ENCODE peak calls at places on chromosomes 2 and 18, in seven cellular contexts. U is lower leg skin, R is transverse colon, S is uterus, Q is A549, X is Peyer's patch, F is HepG2. L is an unnamed sample.

GRCh38 chr2:152395132-152396024 is 60.4 kb downstream of the FMNL2 start:
- DNase-seq in Q (no peak), X (no peak), R (no peak), S (no peak), F (no peak), U (no peak), L (no peak)

GRCh38 chr2:100046961-100047950 is 95.1 kb downstream of the AFF3 start:
- DNase-seq in U (no peak), Q (no peak), X (no peak), F (no peak), R (no peak), S (no peak), L (no peak)

GRCh38 chr18:80246656-80247402 is 485 bp downstream of the PARD6G start:
- DNase-seq in F (no peak), U (peak), X (no peak), S (peak), Q (peak), R (no peak), L (no peak)

GRCh38 chr2:24544456-24545115 is 53.5 kb downstream of the NCOA1 start:
- DNase-seq in U (no peak), F (no peak), R (no peak), S (no peak), X (no peak), Q (no peak), L (no peak)

GRCh38 chr2:13480057-13480456 is 763.3 kb downstream of the TRIB2 start:
- DNase-seq in Q (no peak), X (no peak), R (no peak), S (no peak), F (no peak), U (no peak), L (no peak)

GRCh38 chr2:226126104-226126503 is 673.5 kb downstream of the IRS1 start:
- DNase-seq in X (no peak), U (no peak), F (no peak), R (no peak), Q (no peak), S (no peak), L (no peak)

GRCh38 chr2:69616755-69617154 is 26.8 kb downstream of the AAK1 start:
- DNase-seq in R (no peak), F (no peak), S (no peak), X (no peak), Q (no peak), U (no peak), L (no peak)

GRCh38 chr2:38416296-38417036 is 39.4 kb upstream of the ATL2 start:
- DNase-seq in Q (no peak), X (no peak), R (no peak), F (no peak), U (no peak), S (no peak), L (no peak)

GRCh38 chr18:50877545-50878265 is 1.2 kb upstream of the ME2 start:
- DNase-seq in R (peak), F (no peak), S (no peak), Q (no peak), X (no peak), U (no peak), L (no peak)

GRCh38 chr2:57882895-57883515 is 163.6 kb upstream of the VRK2 start:
- DNase-seq in U (no peak), R (no peak), S (no peak), Q (peak), X (peak), F (no peak), L (no peak)

GRCh38 chr18:59021500-59021899 is 118.2 kb upstream of the SEC11C start:
- DNase-seq in S (no peak), F (no peak), R (no peak), U (no peak), X (no peak), Q (no peak), L (no peak)

GRCh38 chr2:17520761-17521160 is 2.5 kb upstream of the RAD51AP2 start:
- DNase-seq in U (no peak), Q (no peak), X (no peak), F (no peak), S (no peak), R (no peak), L (no peak)

GRCh38 chr2:17517481-17518211 is 594 bp downstream of the RAD51AP2 start:
- DNase-seq in F (no peak), X (no peak), S (no peak), Q (no peak), U (no peak), R (no peak), L (no peak)

GRCh38 chr2:17521621-17522020 is 3.4 kb upstream of the RAD51AP2 start:
- DNase-seq in F (no peak), S (no peak), Q (no peak), R (no peak), X (no peak), U (no peak), L (no peak)

GRCh38 chr2:17515652-17516051 is 2.6 kb downstream of the RAD51AP2 start:
- DNase-seq in U (no peak), S (no peak), F (no peak), Q (no peak), R (no peak), X (no peak), L (no peak)

GRCh38 chr2:17518212-17519154 is at the start of gene RAD51AP2:
- DNase-seq in Q (peak), X (peak), S (peak), R (peak), U (peak), F (peak), L (peak)
- TF ChIP-seq POLR2A in Q (no peak), X (no peak), S (no peak), R (no peak), U (no peak), F (no peak), L (no peak)

DNA sequence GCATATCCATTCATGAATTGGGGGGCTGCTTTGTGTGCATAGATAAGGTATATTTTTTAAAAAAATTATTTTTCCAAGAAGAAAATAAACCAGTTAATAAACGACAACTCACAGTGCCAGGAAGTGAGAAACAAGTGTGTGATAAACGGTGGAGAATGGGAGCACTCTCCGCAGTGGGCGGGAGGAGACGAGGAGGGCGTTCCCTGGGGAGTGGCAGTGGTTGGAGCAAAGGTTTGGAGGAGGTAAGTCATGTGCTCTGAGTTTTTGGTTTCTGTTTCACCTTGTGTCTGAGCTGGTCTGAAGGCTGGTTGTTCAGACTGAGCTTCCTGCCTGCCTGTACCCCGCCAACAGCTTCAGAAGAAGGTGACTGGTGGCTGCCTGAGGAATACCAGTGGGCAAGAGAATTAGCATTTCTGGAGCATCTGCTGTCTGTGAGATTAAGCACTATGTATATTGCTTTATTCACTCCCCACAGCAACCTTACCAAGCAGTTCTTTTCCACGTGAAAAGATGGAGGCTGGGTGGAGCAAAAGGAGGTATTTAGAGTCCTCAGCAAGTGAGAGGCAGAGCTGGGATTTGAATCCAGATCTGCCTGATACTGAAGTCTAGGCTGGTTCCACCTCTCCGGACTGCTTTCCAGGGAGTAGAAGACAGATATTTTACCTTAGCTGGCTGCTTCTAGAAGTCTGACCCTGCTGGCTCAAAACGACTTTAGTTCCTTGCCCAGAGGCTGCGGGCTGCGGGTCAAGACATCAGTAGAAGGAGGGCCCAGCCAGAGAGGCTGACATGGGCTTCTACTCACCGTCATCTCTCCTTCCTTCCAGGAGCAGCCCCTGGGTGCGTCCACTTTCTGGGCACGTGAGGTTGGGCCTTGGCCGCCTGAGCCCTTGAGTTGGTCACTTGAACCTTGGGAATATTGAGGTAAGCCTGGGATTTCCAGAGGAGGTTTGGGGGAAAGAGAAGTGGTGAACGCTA is 26.9 kb upstream of the CASP8 start:
- DNase-seq in S (peak), X (peak), F (peak), R (peak), U (peak), Q (peak), L (peak)
- TF ChIP-seq POLR2A in S (peak), X (peak), F (peak), R (peak), U (no peak), Q (peak), L (peak)

DNA sequence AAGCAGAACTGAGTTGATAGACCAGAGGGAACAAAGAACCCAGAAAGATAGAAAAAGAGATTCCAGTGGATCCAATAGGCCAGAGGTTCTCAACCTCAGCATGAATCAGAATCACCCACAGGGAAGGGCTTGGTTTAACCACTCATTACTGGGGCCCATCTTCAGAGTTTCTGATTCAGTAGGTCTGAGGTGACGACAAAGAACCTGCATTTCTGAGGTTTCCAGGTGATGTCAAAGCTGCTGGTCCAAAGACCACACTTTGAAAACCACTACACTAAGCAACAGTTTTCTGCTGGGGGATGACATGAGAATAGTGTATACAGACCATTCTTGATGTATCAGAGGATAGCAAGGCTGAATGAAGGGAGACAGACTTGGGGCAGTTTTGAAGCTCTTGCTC is 296.9 kb upstream of the STON1 start:
- DNase-seq in S (no peak), X (no peak), U (no peak), F (no peak), Q (no peak), R (no peak), L (no peak)
- TF ChIP-seq POLR2A in S (no peak), X (no peak), U (no peak), F (no peak), Q (no peak), R (no peak), L (no peak)

GRCh38 chr2:178193823-178194599 is at the start of gene OSBPL6:
- DNase-seq in F (peak), X (peak), S (peak), U (peak), R (peak), Q (peak), L (peak)
- TF ChIP-seq POLR2A in F (no peak), X (peak), S (peak), U (peak), R (peak), Q (peak), L (peak)

DNA sequence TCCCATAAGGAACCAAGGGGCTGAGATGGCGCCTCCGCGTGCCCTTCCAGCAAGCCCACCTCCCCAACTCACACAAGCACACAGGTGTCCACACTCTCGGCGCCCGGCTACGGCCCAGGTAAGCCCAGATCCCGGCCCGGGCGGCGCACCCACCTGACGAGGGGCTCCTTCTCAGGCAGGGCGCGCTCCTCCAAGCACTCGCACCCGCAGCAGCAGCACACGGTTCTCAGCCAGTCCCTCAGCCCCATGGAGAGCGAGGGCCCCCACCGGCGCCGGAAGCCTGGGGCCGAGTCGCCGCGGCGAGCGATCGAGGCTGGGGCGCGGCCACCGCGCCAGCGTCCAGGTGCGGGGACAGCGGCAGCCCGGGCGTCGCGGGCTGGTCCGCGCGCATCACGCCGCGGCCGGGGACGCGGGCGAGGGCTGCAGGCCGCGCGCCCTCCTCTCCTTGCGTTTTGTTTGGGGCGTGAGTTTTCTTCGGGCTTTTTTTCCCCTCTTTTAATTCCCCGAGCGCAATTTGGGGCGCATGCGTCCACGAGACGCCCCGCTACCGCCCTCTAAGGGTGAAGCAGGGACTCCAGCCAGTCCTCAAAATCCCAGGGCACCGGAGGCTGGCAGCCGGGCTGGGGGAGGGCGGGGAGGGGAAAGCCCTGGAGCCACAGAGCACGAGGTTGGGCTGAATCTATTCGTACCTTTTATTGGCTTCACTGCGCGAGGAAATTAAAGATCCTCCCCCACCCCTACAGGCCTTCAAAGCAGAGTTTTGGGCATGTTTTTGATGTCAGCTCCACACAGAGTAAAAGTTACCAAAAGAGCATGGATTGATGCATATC is at the start of gene MREG:
- DNase-seq in Q (peak), X (peak), U (peak), F (peak), S (peak), R (peak), L (peak)
- TF ChIP-seq POLR2A in Q (no peak), X (no peak), U (no peak), F (no peak), S (no peak), R (no peak), L (no peak)

L was measured in erythroblast.